ENCODE peak calls at places on chromosomes 5 and 9, in five cellular contexts. K is HFF-Myc, E is pancreas, L is ovary, B is mucosa of descending colon. Z is an unnamed sample.

GRCh38 chr5:36703245-36703860 is 96.9 kb downstream of the SLC1A3 start:
- DNase-seq in K (no peak), B (no peak), L (no peak), E (no peak), Z (no peak)

GRCh38 chr5:141051526-141051876 is 327 bp downstream of the PCDHB1 start:
- DNase-seq in B (no peak), L (no peak), E (no peak), K (no peak), Z (no peak)

GRCh38 chr9:34998266-34998665 is 8.7 kb downstream of the DNAJB5 start:
- DNase-seq in E (no peak), K (no peak), L (no peak), B (no peak), Z (no peak)

GRCh38 chr5:14322437-14323187 is 179.5 kb downstream of the TRIO start:
- DNase-seq in L (no peak), B (no peak), E (no peak), K (no peak), Z (no peak)

GRCh38 chr5:143361438-143361837 is 42.0 kb downstream of the NR3C1 start:
- DNase-seq in E (no peak), K (no peak), L (no peak), B (no peak), Z (no peak)

GRCh38 chr9:91837982-91838731 is 111.9 kb downstream of the ROR2 start:
- DNase-seq in E (peak; percentile 49), B (peak; percentile 72), K (peak; percentile 43), L (peak; percentile 78), Z (peak; percentile 96)

GRCh38 chr9:72497476-72498065 is 23.8 kb upstream of the TMC1 start:
- DNase-seq in L (no peak), E (no peak), K (no peak), B (no peak), Z (no peak)

GRCh38 chr5:173397531-173397930 is 69.3 kb upstream of the STC2 start:
- DNase-seq in B (no peak), E (no peak), L (no peak), K (no peak), Z (no peak)

GRCh38 chr5:92371889-92372235 is 988.7 kb upstream of the ARRDC3 start:
- DNase-seq in K (no peak), B (no peak), L (no peak), E (no peak), Z (no peak)

GRCh38 chr9:113588242-113588810 is 124.8 kb downstream of the RGS3 start:
- DNase-seq in B (peak; percentile 13), E (no peak), L (no peak), K (no peak), Z (no peak)

GRCh38 chr9:4333231-4333740 is 33.4 kb upstream of the GLIS3 start:
- DNase-seq in K (no peak), L (no peak), B (no peak), E (no peak), Z (no peak)

GRCh38 chr5:180135967-180136641 is 64.5 kb upstream of the RNF130 start:
- DNase-seq in K (no peak), E (no peak), L (no peak), B (no peak), Z (no peak)

GRCh38 chr9:99823392-99824377 is 2.0 kb downstream of the NR4A3 start:
- DNase-seq in B (peak; percentile 54), L (peak; percentile 63), E (peak; percentile 18), K (no peak), Z (no peak)

GRCh38 chr5:96641368-96641767 is 20.8 kb upstream of the CAST start:
- DNase-seq in K (no peak), L (no peak), E (no peak), B (no peak), Z (no peak)

GRCh38 chr5:38607396-38607795 is 51.0 kb upstream of the LIFR start:
- DNase-seq in B (no peak), E (peak; percentile 14), L (no peak), K (no peak), Z (no peak)

GRCh38 chr9:107932036-107932435 is 442.5 kb upstream of the KLF4 start:
- DNase-seq in K (no peak), E (no peak), B (no peak), L (no peak), Z (no peak)

GRCh38 chr5:35041251-35041650 is 6.5 kb downstream of the AGXT2 start:
- DNase-seq in K (no peak), L (no peak), E (no peak), B (no peak), Z (no peak)

GRCh38 chr9:98280162-98280561 is 24.7 kb upstream of the TBC1D2 start:
- DNase-seq in E (no peak), K (no peak), L (no peak), B (no peak), Z (no peak)

GRCh38 chr5:132510076-132510475 is 19.5 kb upstream of the IRF1 start:
- DNase-seq in K (peak; percentile 87), E (no peak), B (no peak), L (no peak), Z (no peak)

GRCh38 chr9:18478517-18479361 is 4.8 kb downstream of the ADAMTSL1 start:
- DNase-seq in K (no peak), B (no peak), L (no peak), E (no peak), Z (no peak)

GRCh38 chr9:115015018-115015635 is 84.7 kb upstream of the TNFSF8 start:
- DNase-seq in L (no peak), E (no peak), B (peak; percentile 44), K (no peak), Z (no peak)

GRCh38 chr9:8817335-8817734 is 1017.8 kb upstream of the DMAC1 start:
- DNase-seq in K (no peak), B (no peak), L (no peak), E (no peak), Z (no peak)

GRCh38 chr9:127897194-127897692 is 2.2 kb downstream of the ST6GALNAC6 start:
- DNase-seq in E (peak; percentile 78), B (peak; percentile 69), L (peak; percentile 95), K (no peak), Z (peak; percentile 40)

GRCh38 chr5:128498844-128499455 is 39.1 kb downstream of the FBN2 start:
- DNase-seq in K (peak; percentile 27), E (no peak), B (no peak), L (no peak), Z (no peak)

DNA sequence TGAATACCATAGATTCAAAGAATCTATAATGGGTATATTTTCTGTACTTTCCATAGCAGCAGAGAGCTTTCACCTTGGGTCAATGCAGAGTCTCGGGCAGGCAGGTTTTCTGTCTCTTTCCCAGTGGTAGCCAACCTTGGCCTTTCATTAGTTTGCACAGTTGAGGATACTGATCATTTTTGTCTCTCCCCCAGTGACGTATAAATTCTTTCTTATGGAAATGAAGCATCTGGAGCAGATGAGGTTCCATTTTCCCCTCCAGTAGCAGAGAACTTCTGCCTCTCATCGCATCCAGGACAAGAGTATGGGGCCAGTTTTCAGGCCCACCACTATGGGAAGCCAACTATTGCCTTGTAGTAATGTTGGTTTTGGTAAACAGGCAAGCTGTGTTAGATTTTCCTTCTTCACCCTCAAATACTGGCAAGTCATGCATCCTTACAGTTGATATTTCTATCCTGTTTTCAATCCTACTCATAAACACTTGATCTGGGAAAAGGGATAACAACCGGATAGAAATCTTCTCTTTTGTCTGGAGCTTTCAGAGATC is 845.2 kb upstream of the CDH18 start:
- DNase-seq in B (no peak), K (no peak), E (no peak), L (no peak), Z (no peak)
- TF ChIP-seq CTCF in B (no peak), K (no peak), E (no peak), L (no peak), Z (no peak)

GRCh38 chr5:172183881-172184280 is 4.1 kb downstream of the STK10 start:
- DNase-seq in B (no peak), L (no peak), K (no peak), E (no peak), Z (no peak)

GRCh38 chr5:172186114-172186695 is 1.8 kb downstream of the STK10 start:
- DNase-seq in L (no peak), B (no peak), K (no peak), E (no peak), Z (no peak)

GRCh38 chr5:172182291-172182690 is 5.7 kb downstream of the STK10 start:
- DNase-seq in B (no peak), L (no peak), K (no peak), E (no peak), Z (no peak)

GRCh38 chr5:172187118-172188032 is 649 bp downstream of the STK10 start:
- DNase-seq in K (no peak), L (peak; percentile 56), B (peak; percentile 79), E (peak; percentile 46), Z (no peak)

DNA sequence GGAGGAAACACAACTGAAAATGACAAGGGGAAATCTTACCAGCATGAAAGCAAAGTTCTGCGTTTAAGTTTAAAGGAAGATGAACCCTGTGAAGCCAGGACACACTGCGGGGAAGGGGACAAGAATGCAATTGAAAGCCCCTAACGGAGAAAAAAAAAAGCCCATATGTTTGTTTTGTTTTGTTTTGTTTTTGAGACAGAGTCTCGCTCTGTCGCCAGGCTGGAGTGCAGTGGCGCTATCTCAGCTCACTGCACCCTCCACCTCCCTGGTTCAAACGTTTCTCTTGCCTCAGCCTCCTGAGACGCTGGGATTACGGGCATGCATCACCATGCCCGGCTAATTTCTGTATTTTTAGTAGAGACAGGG is 2.9 kb downstream of the STK10 start:
- DNase-seq in B (no peak), K (no peak), L (no peak), E (no peak), Z (no peak)
- H3K4me3 ChIP-seq in B (no peak overlapping the region), K (no peak overlapping the region), L (no peak overlapping the region), E (no peak overlapping the region), Z (no peak overlapping the region)

GRCh38 chr5:169157064-169157463 is 143.9 kb downstream of the SLIT3 start:
- DNase-seq in B (no peak), K (no peak), E (no peak), L (no peak), Z (no peak)

GRCh38 chr5:169161022-169161680 is 139.8 kb downstream of the SLIT3 start:
- DNase-seq in E (peak; percentile 44), L (peak; percentile 60), K (peak; percentile 63), B (no peak), Z (peak; percentile 100)

GRCh38 chr5:169162407-169162806 is 138.5 kb downstream of the SLIT3 start:
- DNase-seq in K (peak; percentile 71), L (no peak), E (no peak), B (no peak), Z (peak; percentile 84)

GRCh38 chr5:169158764-169159163 is 142.2 kb downstream of the SLIT3 start:
- DNase-seq in B (no peak), E (no peak), K (no peak), L (no peak), Z (no peak)

GRCh38 chr5:169160405-169160901 is 140.5 kb downstream of the SLIT3 start:
- DNase-seq in K (no peak), E (peak; percentile 25), B (no peak), L (no peak), Z (peak; percentile 88)
- TF ChIP-seq CTCF in K (peak; percentile 32), E (no peak), B (no peak), L (no peak), Z (peak; percentile 61)

DNA sequence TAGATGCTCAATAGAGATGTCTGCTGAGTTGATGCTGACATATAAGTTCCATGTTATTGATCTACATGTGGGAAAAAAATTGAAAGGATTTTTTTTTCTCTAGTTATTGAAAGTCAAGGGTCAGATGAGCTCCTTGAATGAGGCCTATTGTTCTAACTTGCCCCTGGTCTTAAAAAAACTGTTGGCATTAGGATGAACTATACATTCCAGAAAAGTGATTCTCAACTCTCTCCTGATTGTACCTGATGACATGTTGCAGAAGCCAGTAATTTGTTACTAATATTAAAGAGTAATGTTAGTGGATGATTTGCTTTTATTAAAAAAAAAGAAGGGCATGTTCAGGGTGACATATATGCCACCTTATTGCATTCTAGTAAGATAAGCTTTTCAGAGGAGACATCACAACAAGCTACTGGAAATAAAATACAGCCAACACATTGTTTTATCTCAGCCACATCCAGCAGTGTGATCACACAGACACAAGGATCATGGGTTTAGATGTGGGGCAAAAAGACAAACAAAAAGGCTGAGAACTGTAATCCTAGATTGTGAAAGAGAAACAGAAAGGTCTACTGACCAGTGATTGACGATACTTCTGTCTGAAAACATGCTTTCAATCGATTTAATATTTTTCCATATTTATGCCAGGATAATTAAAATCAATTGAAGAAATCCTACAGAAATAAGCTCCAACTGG is 1314.1 kb upstream of the C9orf72 start:
- DNase-seq in B (no peak), E (no peak), L (no peak), K (no peak), Z (no peak)
- H3K4me3 ChIP-seq in B (no peak overlapping the region), E (no peak overlapping the region), L (no peak overlapping the region), K (no peak overlapping the region), Z (no peak overlapping the region)

Z was measured in retinal pigment epithelial cell.